ENCODE peak calls at places on chromosomes 1 and 21, in seven cellular contexts. S is cardiac muscle cell, P is NCI-H69, E is nephron progenitor cell, O is iPS DF 19.7, H is GM10248, D is Peyer's patch. J is an unnamed sample.

GRCh38 chr21:15549671-15550070 is 180.1 kb upstream of the USP25 start:
- DNase-seq in S (peak; percentile 25), P (no peak), E (no peak), O (peak; percentile 33), H (no peak), D (no peak), J (peak; percentile 23)

GRCh38 chr1:197958438-197958837 is 41.3 kb downstream of the LHX9 start:
- DNase-seq in S (no peak), P (peak; percentile 98), E (no peak), O (no peak), H (no peak), D (no peak), J (no peak)

GRCh38 chr1:170156594-170156993 is 10.8 kb downstream of the NTMT2 start:
- DNase-seq in S (no peak), P (peak; percentile 66), E (no peak), O (no peak), H (no peak), D (no peak), J (no peak)

GRCh38 chr1:68495532-68495931 is 1.4 kb downstream of the DEPDC1 start:
- DNase-seq in S (no peak), P (peak; percentile 11), E (no peak), O (no peak), H (peak; percentile 10), D (no peak), J (no peak)

GRCh38 chr1:243667591-243667990 is 182.5 kb downstream of the AKT3 start:
- DNase-seq in S (no peak), P (no peak), E (no peak), O (peak; percentile 20), H (peak; percentile 18), D (no peak), J (no peak)

GRCh38 chr21:20527691-20528090 is 470.5 kb upstream of the NCAM2 start:
- DNase-seq in S (no peak), P (peak; percentile 81), E (no peak), O (no peak), H (no peak), D (no peak), J (no peak)

GRCh38 chr21:26425576-26425975 is 147.5 kb downstream of the CYYR1 start:
- DNase-seq in S (no peak), P (no peak), E (no peak), O (no peak), H (no peak), D (no peak), J (no peak)

GRCh38 chr1:157104598-157105293 is 5.1 kb upstream of the ETV3L start:
- DNase-seq in S (no peak), P (no peak), E (no peak), O (no peak), H (no peak), D (no peak), J (no peak)

GRCh38 chr1:157168015-157168414 is 29.8 kb upstream of the ETV3 start:
- DNase-seq in S (no peak), P (no peak), E (no peak), O (no peak), H (no peak), D (no peak), J (no peak)

GRCh38 chr1:163372576-163372975 is 50.8 kb downstream of the NUF2 start:
- DNase-seq in S (no peak), P (no peak), E (no peak), O (no peak), H (no peak), D (no peak), J (no peak)

GRCh38 chr1:44802306-44803061 is 2.3 kb downstream of the PLK3 start:
- DNase-seq in S (no peak), P (no peak), E (no peak), O (no peak), H (no peak), D (peak; percentile 49), J (no peak)

GRCh38 chr1:19156676-19157075 is 53.4 kb downstream of the UBR4 start:
- DNase-seq in S (peak; percentile 90), P (no peak), E (no peak), O (no peak), H (no peak), D (no peak), J (no peak)

GRCh38 chr1:167460836-167461235 is 57.5 kb downstream of the CD247 start:
- DNase-seq in S (no peak), P (no peak), E (no peak), O (no peak), H (no peak), D (no peak), J (no peak)

GRCh38 chr1:5393146-5393545 is 599.1 kb downstream of the NPHP4 start:
- DNase-seq in S (no peak), P (no peak), E (no peak), O (no peak), H (no peak), D (no peak), J (no peak)

GRCh38 chr1:213661346-213661745 is 326.4 kb upstream of the PROX1 start:
- DNase-seq in S (no peak), P (no peak), E (no peak), O (no peak), H (no peak), D (no peak), J (no peak)

GRCh38 chr1:117630423-117630998 is 24.7 kb downstream of the TENT5C start:
- DNase-seq in S (no peak), P (no peak), E (no peak), O (no peak), H (no peak), D (no peak), J (no peak)

GRCh38 chr1:78301141-78301540 is 189.6 kb upstream of the PTGFR start:
- DNase-seq in S (no peak), P (no peak), E (no peak), O (no peak), H (no peak), D (no peak), J (no peak)

GRCh38 chr1:168368131-168368530 is 87.5 kb downstream of the TBX19 start:
- DNase-seq in S (no peak), P (peak; percentile 53), E (no peak), O (no peak), H (no peak), D (no peak), J (no peak)

GRCh38 chr1:27555700-27556424 is 48.1 kb downstream of the AHDC1 start:
- DNase-seq in S (peak; percentile 72), P (peak; percentile 82), E (no peak), O (no peak), H (no peak), D (no peak), J (no peak)

GRCh38 chr1:157170677-157171515 is 32.7 kb upstream of the ETV3 start:
- DNase-seq in S (peak; percentile 33), P (peak; percentile 71), E (peak; percentile 76), O (no peak), H (no peak), D (peak; percentile 69), J (peak; percentile 56)

GRCh38 chr1:151514366-151514765 is 3.2 kb downstream of the CGN start:
- DNase-seq in S (no peak), P (peak; percentile 52), E (no peak), O (no peak), H (no peak), D (no peak), J (no peak)

GRCh38 chr21:43930074-43930847 is 65.2 kb downstream of the AGPAT3 start:
- DNase-seq in S (no peak), P (no peak), E (no peak), O (no peak), H (no peak), D (no peak), J (no peak)

GRCh38 chr1:204509186-204509635 is 7.0 kb upstream of the MDM4 start:
- DNase-seq in S (no peak), P (peak; percentile 31), E (no peak), O (no peak), H (no peak), D (no peak), J (no peak)

GRCh38 chr1:106957795-106958194 is 98.7 kb upstream of the PRMT6 start:
- DNase-seq in S (no peak), P (peak; percentile 41), E (no peak), O (no peak), H (no peak), D (no peak), J (no peak)

GRCh38 chr1:229456016-229456415 is 22.1 kb upstream of the ACTA1 start:
- DNase-seq in S (peak; percentile 20), P (no peak), E (no peak), O (no peak), H (no peak), D (no peak), J (no peak)

GRCh38 chr1:173476197-173476663 is 905 bp upstream of the PRDX6 start:
- DNase-seq in S (no peak), P (peak; percentile 67), E (no peak), O (no peak), H (no peak), D (no peak), J (no peak)

GRCh38 chr1:1075148-1075935 is 1.2 kb upstream of the RNF223 start:
- DNase-seq in S (no peak), P (no peak), E (peak; percentile 7), O (no peak), H (no peak), D (no peak), J (no peak)

GRCh38 chr1:191913234-191913948 is 244.9 kb upstream of the RGS18 start:
- DNase-seq in S (no peak), P (peak; percentile 87), E (no peak), O (no peak), H (no peak), D (no peak), J (no peak)

GRCh38 chr21:38861989-38862683 is 56.4 kb downstream of the ETS2 start:
- DNase-seq in S (no peak), P (no peak), E (no peak), O (no peak), H (no peak), D (no peak), J (no peak)

J was measured in NT2/D1.